ENCODE peak calls at places on chromosomes 1 and 21, in eight cellular contexts. G is EL, Z is psoas muscle, P is LNCaP clone FGC, R is HEK293T, K is NCI-H524, B is naive B cell, Y is colonic mucosa. O is an unnamed sample.

GRCh38 chr1:6612641-6613360 is 730 bp upstream of the PHF13 start:
- DNase-seq in G (peak; percentile 50), Z (peak; percentile 61), P (no peak), R (peak; percentile 63), K (no peak), B (no peak), Y (peak; percentile 65), O (no peak)

GRCh38 chr1:108570128-108570527 is 10.2 kb downstream of the EEIG2 start:
- DNase-seq in G (peak; percentile 38), Z (no peak), P (no peak), R (peak; percentile 61), K (peak; percentile 3), B (no peak), Y (no peak), O (no peak)

GRCh38 chr1:29832471-29832870 is 596.1 kb downstream of the PTPRU start:
- DNase-seq in G (no peak), Z (no peak), P (no peak), R (no peak), K (no peak), B (no peak), Y (no peak), O (no peak)

GRCh38 chr1:29579821-29580425 is 343.6 kb downstream of the PTPRU start:
- DNase-seq in G (peak; percentile 66), Z (no peak), P (no peak), R (no peak), K (no peak), B (no peak), Y (no peak), O (peak; percentile 64)

GRCh38 chr1:13228343-13228781 is 2.4 kb upstream of the PRAMEF18 start:
- DNase-seq in G (no peak), Z (no peak), P (peak; percentile 6), R (peak; percentile 22), K (no peak), B (no peak), Y (peak; percentile 38), O (no peak)

GRCh38 chr1:19613075-19613748 is 30.9 kb upstream of the NBL1 start:
- DNase-seq in G (no peak), Z (no peak), P (no peak), R (no peak), K (no peak), B (no peak), Y (peak; percentile 68), O (no peak)

GRCh38 chr1:16204634-16205332 is 7.7 kb downstream of the ARHGEF19 start:
- DNase-seq in G (no peak), Z (no peak), P (no peak), R (peak; percentile 44), K (no peak), B (no peak), Y (peak; percentile 53), O (no peak)

GRCh38 chr1:226002667-226003501 is 3.7 kb upstream of the SDE2 start:
- DNase-seq in G (peak; percentile 65), Z (peak; percentile 45), P (no peak), R (peak; percentile 81), K (no peak), B (no peak), Y (peak; percentile 70), O (no peak)

GRCh38 chr1:244460195-244460594 is 878 bp upstream of the CATSPERE start:
- DNase-seq in G (peak; percentile 40), Z (no peak), P (no peak), R (no peak), K (no peak), B (no peak), Y (no peak), O (no peak)

GRCh38 chr1:86069757-86070145 is 86.8 kb downstream of the COL24A1 start:
- DNase-seq in G (peak; percentile 11), Z (no peak), P (no peak), R (no peak), K (no peak), B (no peak), Y (no peak), O (no peak)

GRCh38 chr1:200862713-200863415 is 9.9 kb upstream of the GPR25 start:
- DNase-seq in G (no peak), Z (no peak), P (no peak), R (no peak), K (peak; percentile 80), B (no peak), Y (no peak), O (no peak)

GRCh38 chr1:31412732-31413404 is at the start of gene SERINC2:
- DNase-seq in G (peak; percentile 33), Z (peak; percentile 35), P (no peak), R (peak; percentile 81), K (no peak), B (no peak), Y (peak; percentile 62), O (no peak)

GRCh38 chr1:219689774-219690173 is 76.9 kb upstream of the ZC3H11B start:
- DNase-seq in G (no peak), Z (no peak), P (no peak), R (no peak), K (no peak), B (no peak), Y (no peak), O (no peak)

GRCh38 chr1:27418326-27418761 is 25.9 kb downstream of the GPR3 start:
- DNase-seq in G (peak; percentile 92), Z (peak; percentile 75), P (no peak), R (no peak), K (no peak), B (no peak), Y (peak; percentile 60), O (peak; percentile 95)

GRCh38 chr1:93344886-93345632 is 648 bp upstream of the DR1 start:
- DNase-seq in G (no peak), Z (no peak), P (no peak), R (no peak), K (no peak), B (no peak), Y (no peak), O (no peak)

GRCh38 chr1:48683878-48684277 is 92.8 kb downstream of the BEND5 start:
- DNase-seq in G (no peak), Z (no peak), P (no peak), R (no peak), K (no peak), B (no peak), Y (no peak), O (peak; percentile 3)

GRCh38 chr21:33754493-33754892 is 112.2 kb downstream of the ITSN1 start:
- DNase-seq in G (no peak), Z (no peak), P (no peak), R (no peak), K (no peak), B (no peak), Y (no peak), O (no peak)

GRCh38 chr1:70438529-70438928 is 27.5 kb downstream of the CTH start:
- DNase-seq in G (peak; percentile 35), Z (no peak), P (no peak), R (no peak), K (no peak), B (no peak), Y (no peak), O (no peak)

GRCh38 chr1:22500476-22500875 is 48.8 kb downstream of the ZBTB40 start:
- DNase-seq in G (peak; percentile 63), Z (peak; percentile 28), P (no peak), R (no peak), K (peak; percentile 54), B (no peak), Y (peak; percentile 27), O (peak; percentile 9)

GRCh38 chr1:184664661-184665060 is 90.0 kb downstream of the EDEM3 start:
- DNase-seq in G (no peak), Z (peak; percentile 27), P (no peak), R (no peak), K (no peak), B (no peak), Y (no peak), O (no peak)

GRCh38 chr1:107926436-107927080 is 38.4 kb downstream of the VAV3 start:
- DNase-seq in G (no peak), Z (no peak), P (no peak), R (no peak), K (no peak), B (no peak), Y (no peak), O (no peak)

GRCh38 chr1:35443768-35444518 is 113.3 kb downstream of the KIAA0319L start:
- DNase-seq in G (no peak), Z (no peak), P (no peak), R (no peak), K (no peak), B (no peak), Y (no peak), O (no peak)

GRCh38 chr1:25917996-25918395 is 11.8 kb upstream of the STMN1 start:
- DNase-seq in G (no peak), Z (no peak), P (no peak), R (no peak), K (no peak), B (no peak), Y (no peak), O (no peak)

GRCh38 chr1:151968058-151968457 is 25.6 kb downstream of the S100A10 start:
- DNase-seq in G (peak; percentile 60), Z (no peak), P (no peak), R (peak; percentile 67), K (no peak), B (peak; percentile 29), Y (peak; percentile 74), O (no peak)

GRCh38 chr1:4021153-4021894 is 121.3 kb upstream of the C1orf174 start:
- DNase-seq in G (no peak), Z (no peak), P (no peak), R (no peak), K (no peak), B (no peak), Y (no peak), O (no peak)

GRCh38 chr1:27551170-27551952 is 52.6 kb downstream of the AHDC1 start:
- DNase-seq in G (no peak), Z (no peak), P (no peak), R (no peak), K (no peak), B (no peak), Y (no peak), O (no peak)

GRCh38 chr1:65066766-65067490 is 81.1 kb upstream of the AK4 start:
- DNase-seq in G (peak; percentile 83), Z (peak; percentile 94), P (peak; percentile 52), R (peak; percentile 77), K (peak; percentile 63), B (peak; percentile 86), Y (peak; percentile 93), O (peak; percentile 69)

GRCh38 chr1:116485071-116485735 is 85.6 kb downstream of the CD58 start:
- DNase-seq in G (peak; percentile 84), Z (peak; percentile 88), P (peak; percentile 54), R (peak; percentile 89), K (peak; percentile 56), B (peak; percentile 61), Y (peak; percentile 94), O (peak; percentile 58)

GRCh38 chr1:154941332-154941995 is 4.9 kb upstream of the PMVK start:
- DNase-seq in G (no peak), Z (no peak), P (no peak), R (no peak), K (peak; percentile 94), B (no peak), Y (no peak), O (no peak)

GRCh38 chr1:46183926-46184557 is 7.8 kb upstream of the P3R3URF start:
- DNase-seq in G (peak; percentile 29), Z (no peak), P (no peak), R (no peak), K (no peak), B (no peak), Y (peak; percentile 22), O (no peak)

GRCh38 chr1:62175568-62176179 is 19.0 kb upstream of the L1TD1 start:
- DNase-seq in G (peak; percentile 45), Z (no peak), P (no peak), R (peak; percentile 64), K (peak; percentile 75), B (peak; percentile 8), Y (peak; percentile 60), O (peak; percentile 25)

GRCh38 chr1:10529772-10530171 is 55.0 kb downstream of the PEX14 start:
- DNase-seq in G (no peak), Z (no peak), P (no peak), R (no peak), K (no peak), B (no peak), Y (no peak), O (no peak)

GRCh38 chr1:101257500-101258325 is 20.9 kb downstream of the S1PR1 start:
- DNase-seq in G (peak; percentile 58), Z (no peak), P (no peak), R (no peak), K (no peak), B (peak; percentile 41), Y (peak; percentile 76), O (no peak)

GRCh38 chr1:117627562-117628165 is 21.8 kb downstream of the TENT5C start:
- DNase-seq in G (no peak), Z (no peak), P (peak; percentile 78), R (no peak), K (no peak), B (no peak), Y (no peak), O (no peak)